ENCODE peak calls at places on chromosomes 6 and 20, in four cellular contexts. S is spleen, Y is AG04450, F is endothelial cell. Z is an unnamed sample.

GRCh38 chr6:53746442-53747103 is 48.2 kb upstream of the LRRC1 start:
- DNase-seq in S (no peak), Y (no peak), F (no peak), Z (no peak)

GRCh38 chr6:30615958-30616810 is 859 bp downstream of the PPP1R10 start:
- DNase-seq in S (no peak), Y (no peak), F (no peak), Z (no peak)

GRCh38 chr6:13544454-13545186 is 29.8 kb upstream of the SIRT5 start:
- DNase-seq in S (no peak), Y (no peak), F (no peak), Z (no peak)

GRCh38 chr6:13787146-13787545 is 27.2 kb downstream of the MCUR1 start:
- DNase-seq in S (no peak), Y (no peak), F (no peak), Z (no peak)

GRCh38 chr6:33312361-33313104 is 1.3 kb downstream of the TAPBP start:
- DNase-seq in S (peak; percentile 92), Y (no peak), F (peak; percentile 33), Z (peak; percentile 88)

GRCh38 chr20:58078741-58079522 is 149.5 kb downstream of the ANKRD60 start:
- DNase-seq in S (no peak), Y (no peak), F (no peak), Z (no peak)

GRCh38 chr6:40347571-40348011 is 239.6 kb downstream of the LRFN2 start:
- DNase-seq in S (no peak), Y (no peak), F (no peak), Z (no peak)

GRCh38 chr6:4413073-4413472 is 277.7 kb upstream of the ECI2 start:
- DNase-seq in S (no peak), Y (peak; percentile 16), F (no peak), Z (no peak)

GRCh38 chr6:137832110-137832509 is 34.9 kb upstream of the TNFAIP3 start:
- DNase-seq in S (no peak), Y (no peak), F (no peak), Z (no peak)

GRCh38 chr6:40701352-40702007 is 114.3 kb upstream of the LRFN2 start:
- DNase-seq in S (no peak), Y (no peak), F (no peak), Z (no peak)

GRCh38 chr6:116665464-116665863 is 3.1 kb downstream of the ZUP1 start:
- DNase-seq in S (no peak), Y (no peak), F (no peak), Z (no peak)

GRCh38 chr6:3623451-3624267 is 127.9 kb downstream of the PXDC1 start:
- DNase-seq in S (peak; percentile 33), Y (no peak), F (no peak), Z (no peak)

GRCh38 chr6:44561832-44562496 is 174.5 kb downstream of the CDC5L start:
- DNase-seq in S (no peak), Y (no peak), F (no peak), Z (no peak)